ENCODE peak calls at places on chromosomes 5 and 9, in six cellular contexts. M, C, B, Q, L and P are unnamed samples. For H3K36me3, the result is how much of the 10 kb centered on the place peaks cover.

GRCh38 chr5:132667761-132668705 is 5.8 kb upstream of the IL4 start:
- DNase-seq in M (no peak), C (no peak), B (no peak), Q (peak), L (no peak), P (no peak)

GRCh38 chr5:60797482-60798153 is 46.5 kb downstream of the ELOVL7 start:
- DNase-seq in M (no peak), C (no peak), B (no peak), Q (peak), L (no peak), P (no peak)

GRCh38 chr5:53331463-53331862 is 149.0 kb upstream of the FST start:
- DNase-seq in M (no peak), C (no peak), B (no peak), Q (no peak), L (peak), P (no peak)

GRCh38 chr5:153952057-153952456 is 86.7 kb downstream of the FAM114A2 start:
- DNase-seq in M (no peak), C (no peak), B (no peak), Q (no peak), L (no peak), P (no peak)

GRCh38 chr5:175796536-175797499 is 74.6 kb upstream of the CPLX2 start:
- DNase-seq in M (peak), C (peak), B (peak), Q (peak), L (peak), P (peak)

GRCh38 chr9:136773386-136774044 is 9.2 kb upstream of the LCN15 start:
- DNase-seq in M (peak), C (no peak), B (no peak), Q (peak), L (peak), P (peak)

GRCh38 chr9:132249123-132249522 is 87.3 kb downstream of the NTNG2 start:
- DNase-seq in M (no peak), C (peak), B (no peak), Q (peak), L (no peak), P (no peak)

GRCh38 chr5:107794731-107795130 is 124.0 kb upstream of the EFNA5 start:
- DNase-seq in M (no peak), C (no peak), B (no peak), Q (no peak), L (no peak), P (no peak)

GRCh38 chr9:98766548-98766947 is 29.8 kb downstream of the ANKS6 start:
- DNase-seq in M (no peak), C (no peak), B (no peak), Q (no peak), L (no peak), P (no peak)

GRCh38 chr9:104856413-104856941 is 71.5 kb downstream of the ABCA1 start:
- DNase-seq in M (peak), C (no peak), B (no peak), Q (no peak), L (no peak), P (no peak)

GRCh38 chr9:130997925-130998595 is 10.9 kb upstream of the LAMC3 start:
- DNase-seq in M (peak), C (peak), B (no peak), Q (peak), L (no peak), P (peak)

GRCh38 chr5:8057764-8058163 is 188.8 kb downstream of the MTRR start:
- DNase-seq in M (no peak), C (no peak), B (no peak), Q (no peak), L (no peak), P (no peak)

GRCh38 chr5:158718738-158719505 is 380.8 kb downstream of the EBF1 start:
- DNase-seq in M (no peak), C (no peak), B (no peak), Q (no peak), L (no peak), P (no peak)

GRCh38 chr5:180297587-180298282 is 5.9 kb upstream of the MAPK9 start:
- DNase-seq in M (no peak), C (no peak), B (no peak), Q (no peak), L (no peak), P (no peak)

GRCh38 chr9:104868687-104869404 is 59.1 kb downstream of the ABCA1 start:
- DNase-seq in M (peak), C (peak), B (peak), Q (peak), L (no peak), P (peak)

GRCh38 chr9:118976160-118976559 is 393.1 kb downstream of the BRINP1 start:
- DNase-seq in M (no peak), C (no peak), B (no peak), Q (no peak), L (no peak), P (no peak)

GRCh38 chr5:6747103-6747502 is 33.9 kb downstream of the TENT4A start:
- DNase-seq in M (no peak), C (no peak), B (no peak), Q (no peak), L (peak), P (no peak)
- H3K36me3 ChIP-seq in M (under half), C (under half), B (under half), Q (under half), L (half or more), P (under half)

DNA sequence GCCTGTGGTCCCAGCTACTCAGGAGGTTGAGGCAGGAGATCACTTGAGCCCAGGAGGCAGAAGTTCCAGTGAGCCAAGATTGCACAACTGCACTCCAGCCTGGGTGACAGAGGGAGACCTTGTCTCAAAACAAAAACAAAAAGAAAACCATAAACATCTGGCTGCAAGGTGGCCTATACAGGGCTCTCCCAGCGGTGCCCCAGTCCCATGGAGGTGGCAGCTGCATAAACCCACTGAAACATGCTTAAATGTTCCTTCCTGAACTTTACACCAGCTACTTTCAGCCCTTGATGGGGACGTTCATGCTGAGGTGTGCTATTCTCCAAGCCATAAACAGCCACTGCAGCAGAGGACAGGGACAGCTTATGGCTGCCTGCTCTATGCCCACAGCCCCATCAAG is 35.6 kb downstream of the DROSHA start:
- DNase-seq in M (no peak), C (no peak), B (no peak), Q (no peak), L (no peak), P (no peak)
- H3K36me3 ChIP-seq in M (under half), C (under half), B (under half), Q (under half), L (half or more), P (under half)

GRCh38 chr5:74738406-74738805 is 28.5 kb downstream of the GFM2 start:
- DNase-seq in M (no peak), C (no peak), B (no peak), Q (no peak), L (no peak), P (no peak)

GRCh38 chr5:74736759-74737158 is 30.2 kb downstream of the GFM2 start:
- DNase-seq in M (no peak), C (no peak), B (no peak), Q (no peak), L (no peak), P (no peak)
- H3K36me3 ChIP-seq in M (under half), C (under half), B (under half), Q (under half), L (half or more), P (under half)

GRCh38 chr9:134835987-134836386 is 44.6 kb upstream of the FCN2 start:
- DNase-seq in M (no peak), C (no peak), B (no peak), Q (no peak), L (no peak), P (no peak)

GRCh38 chr9:134836406-134836970 is 44.1 kb upstream of the FCN2 start:
- DNase-seq in M (no peak), C (no peak), B (no peak), Q (no peak), L (no peak), P (peak)

GRCh38 chr9:134834217-134834956 is 46.2 kb upstream of the FCN2 start:
- DNase-seq in M (no peak), C (no peak), B (no peak), Q (no peak), L (no peak), P (no peak)

GRCh38 chr9:134834957-134835419 is 45.6 kb upstream of the FCN2 start:
- DNase-seq in M (no peak), C (no peak), B (no peak), Q (no peak), L (no peak), P (peak)

GRCh38 chr9:134835455-134835854 is 45.2 kb upstream of the FCN2 start:
- DNase-seq in M (no peak), C (no peak), B (peak), Q (no peak), L (no peak), P (peak)
- H3K36me3 ChIP-seq in M (under half), C (under half), B (under half), Q (under half), L (under half), P (under half)